ENCODE peak calls at places on chromosome X, in nine cellular contexts. M is stomach, F is heart left ventricle, P is testis, S is body of pancreas, U is ovary, N is endothelial cell of umbilical vein, E is H1, T is upper lobe of left lung. J is an unnamed sample. For H3K27me3, the result is how much of the 10 kb centered on the place peaks cover.

GRCh38 chrX:108020631-108021030 is 24.2 kb upstream of the VSIG1 start:
- DNase-seq in M (no peak), F (no peak), P (no peak), S (no peak), U (no peak), N (peak), E (no peak), T (no peak), J (no peak)

GRCh38 chrX:107135076-107135964 is 16.7 kb upstream of the RBM41 start:
- DNase-seq in M (no peak), F (no peak), P (no peak), S (no peak), U (no peak), N (no peak), E (no peak), T (no peak), J (no peak)

GRCh38 chrX:152822383-152823086 is 8.0 kb downstream of the CETN2 start:
- DNase-seq in M (no peak), F (no peak), P (no peak), S (no peak), U (no peak), N (no peak), E (no peak), T (no peak), J (no peak)

GRCh38 chrX:134603806-134604700 is 54.2 kb downstream of the PLAC1 start:
- DNase-seq in M (no peak), F (no peak), P (no peak), S (no peak), U (peak), N (peak), E (no peak), T (no peak), J (peak)

GRCh38 chrX:1072637-1073377 is 139.6 kb downstream of the CRLF2 start:
- DNase-seq in M (no peak), F (no peak), P (peak), S (no peak), U (no peak), N (no peak), E (peak), T (no peak), J (no peak)

GRCh38 chrX:72536542-72536941 is 36.1 kb downstream of the HDAC8 start:
- DNase-seq in M (no peak), F (no peak), P (no peak), S (no peak), U (no peak), N (no peak), E (no peak), T (no peak), J (no peak)

GRCh38 chrX:72255445-72255844 is 16.6 kb upstream of the ERCC6L start:
- DNase-seq in M (peak), F (no peak), P (peak), S (peak), U (no peak), N (no peak), E (no peak), T (peak), J (no peak)

GRCh38 chrX:52015794-52016193 is 53.2 kb downstream of the MAGED4B start:
- DNase-seq in M (no peak), F (no peak), P (no peak), S (no peak), U (no peak), N (no peak), E (no peak), T (no peak), J (no peak)

GRCh38 chrX:48753708-48754107 is 7.8 kb upstream of the GLOD5 start:
- DNase-seq in M (no peak), F (no peak), P (no peak), S (no peak), U (no peak), N (no peak), E (no peak), T (no peak), J (no peak)

GRCh38 chrX:50643525-50644137 is 170.4 kb downstream of the SHROOM4 start:
- DNase-seq in M (no peak), F (peak), P (no peak), S (no peak), U (no peak), N (peak), E (no peak), T (no peak), J (no peak)

GRCh38 chrX:88560673-88561330 is 186.2 kb upstream of the CPXCR1 start:
- DNase-seq in M (no peak), F (no peak), P (no peak), S (no peak), U (no peak), N (peak), E (no peak), T (no peak), J (no peak)

GRCh38 chrX:154466907-154467306 is 8.8 kb downstream of the PLXNA3 start:
- DNase-seq in M (no peak), F (no peak), P (no peak), S (no peak), U (no peak), N (no peak), E (no peak), T (peak), J (no peak)
- TF ChIP-seq POLR2A in M (no peak), F (no peak), P (no peak), S (no peak), U (no peak), N (no peak), E (no peak), T (no peak), J (no peak)

GRCh38 chrX:68754406-68754805 is 74.4 kb upstream of the EFNB1 start:
- DNase-seq in M (no peak), F (no peak), P (no peak), S (no peak), U (no peak), N (no peak), E (no peak), T (no peak), J (no peak)
- H3K27me3 ChIP-seq in M (under half), F (under half), P (under half), S (under half), U (under half), N (under half), E (under half), T (under half), J (under half)

GRCh38 chrX:37350034-37350365 is 836 bp downstream of the PRRG1 start:
- DNase-seq in M (no peak), F (peak), P (no peak), S (peak), U (no peak), N (peak), E (no peak), T (no peak), J (peak)
- TF ChIP-seq POLR2A in M (no peak), F (no peak), P (no peak), S (no peak), U (no peak), N (no peak), E (no peak), T (no peak), J (no peak)

GRCh38 chrX:56943264-56943663 is 52.1 kb downstream of the SPIN3 start:
- DNase-seq in M (no peak), F (no peak), P (no peak), S (no peak), U (no peak), N (no peak), E (no peak), T (no peak), J (no peak)
- H3K27me3 ChIP-seq in M (under half), F (under half), P (under half), S (under half), U (under half), N (under half), E (under half), T (under half), J (under half)

DNA sequence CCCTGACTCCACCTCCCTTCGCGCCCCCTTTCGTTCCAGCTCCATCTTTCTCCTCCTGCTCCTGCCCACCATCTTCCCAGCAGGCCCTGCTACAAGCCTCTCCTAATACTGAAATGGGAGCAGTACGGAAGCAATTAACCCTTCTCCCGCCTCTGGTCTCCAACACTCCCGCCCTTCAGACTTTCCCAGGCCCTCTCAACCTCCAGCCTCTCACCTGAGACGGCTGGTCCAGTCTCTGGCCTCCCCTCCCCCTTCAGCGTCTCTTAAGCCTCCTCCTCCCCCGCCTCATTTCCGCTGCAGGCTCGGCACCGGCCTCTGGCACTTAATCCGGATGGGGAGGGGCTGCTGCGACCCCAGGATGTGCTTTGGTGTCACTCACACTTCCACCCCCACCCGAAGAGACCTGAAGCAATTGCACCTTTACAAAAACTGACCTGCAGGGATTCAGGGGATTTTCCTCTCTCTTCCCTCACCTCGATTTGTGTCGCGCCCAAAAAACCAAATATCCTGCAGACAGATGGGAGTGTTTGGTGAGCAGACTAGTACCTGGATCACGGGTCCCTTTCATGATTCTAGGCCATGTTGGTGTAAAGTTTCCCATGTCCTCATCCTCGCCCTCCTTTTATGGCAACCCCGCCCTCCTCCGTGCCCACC is 657 bp downstream of the TCEAL8 start:
- DNase-seq in M (peak), F (peak), P (peak), S (peak), U (peak), N (peak), E (peak), T (peak), J (no peak)
- TF ChIP-seq POLR2A in M (no peak), F (no peak), P (no peak), S (no peak), U (no peak), N (no peak), E (no peak), T (no peak), J (no peak)

GRCh38 chrX:150308532-150309157 is 54.5 kb upstream of the MAMLD1 start:
- DNase-seq in M (no peak), F (no peak), P (no peak), S (no peak), U (no peak), N (no peak), E (no peak), T (no peak), J (no peak)

GRCh38 chrX:150310881-150311280 is 52.2 kb upstream of the MAMLD1 start:
- DNase-seq in M (no peak), F (no peak), P (no peak), S (no peak), U (no peak), N (no peak), E (no peak), T (no peak), J (no peak)

GRCh38 chrX:150306002-150306401 is 57.1 kb upstream of the MAMLD1 start:
- DNase-seq in M (no peak), F (no peak), P (no peak), S (no peak), U (no peak), N (no peak), E (no peak), T (no peak), J (no peak)

GRCh38 chrX:150310417-150310816 is 52.7 kb upstream of the MAMLD1 start:
- DNase-seq in M (no peak), F (no peak), P (no peak), S (no peak), U (no peak), N (no peak), E (no peak), T (no peak), J (no peak)

GRCh38 chrX:150308041-150308440 is 55.1 kb upstream of the MAMLD1 start:
- DNase-seq in M (no peak), F (no peak), P (no peak), S (no peak), U (no peak), N (no peak), E (no peak), T (no peak), J (no peak)
- H3K27me3 ChIP-seq in M (under half), F (under half), P (under half), S (under half), U (under half), N (under half), E (under half), T (under half), J (under half)

DNA sequence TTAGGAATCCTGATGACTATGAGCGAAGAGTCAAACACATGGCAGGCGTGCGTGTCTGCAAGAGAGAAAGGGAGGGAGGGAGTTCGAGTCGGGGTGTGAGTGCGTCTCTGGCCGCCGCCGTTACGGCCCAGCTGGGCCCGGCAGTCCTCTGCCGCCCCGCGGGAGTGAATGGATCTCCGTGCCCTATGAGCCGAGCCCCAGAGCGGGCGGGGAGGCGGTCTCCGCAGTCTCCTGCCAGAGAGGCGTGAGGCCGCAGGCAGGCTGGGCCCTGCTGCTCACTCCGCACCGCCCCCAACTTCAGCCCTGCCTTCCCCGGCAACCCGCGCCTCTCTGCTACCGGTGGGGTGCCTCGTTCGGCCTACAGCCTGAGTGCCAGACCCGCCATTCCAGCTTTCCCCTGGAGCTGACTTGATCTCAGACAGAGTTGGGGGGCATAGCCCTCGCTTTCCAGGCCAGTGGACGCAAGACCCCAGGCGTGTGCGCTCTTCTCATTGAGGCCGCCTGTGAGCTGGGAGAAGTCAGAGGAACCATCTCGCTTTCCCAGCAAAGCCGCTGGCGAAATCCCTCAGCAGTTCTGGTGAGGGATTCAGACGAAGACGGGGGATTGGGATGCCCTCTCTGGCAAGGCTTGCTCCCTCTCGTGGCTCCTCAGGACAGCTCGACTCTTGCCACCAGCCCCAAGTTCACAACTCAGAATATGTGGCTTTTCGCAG is 1.4 kb downstream of the SLC16A2 start:
- DNase-seq in M (peak), F (peak), P (peak), S (peak), U (peak), N (peak), E (no peak), T (peak), J (peak)
- TF ChIP-seq POLR2A in M (no peak), F (peak), P (no peak), S (peak), U (peak), N (no peak), E (no peak), T (no peak), J (no peak)

J was measured in gastrocnemius medialis.